ENCODE peak calls at places on chromosomes 7 and 10, in five cellular contexts. N is pancreas, E is AG10803, I is WERI-Rb-1, B is lung. C is an unnamed sample.

GRCh38 chr10:7117806-7118674 is 292.8 kb downstream of the SFMBT2 start:
- DNase-seq in N (no peak), E (no peak), I (no peak), B (no peak), C (no peak)

GRCh38 chr10:29480281-29480954 is 154.4 kb downstream of the SVIL start:
- DNase-seq in N (no peak), E (no peak), I (no peak), B (no peak), C (no peak)

GRCh38 chr7:129517931-129518330 is 15.6 kb downstream of the SMKR1 start:
- DNase-seq in N (no peak), E (no peak), I (no peak), B (no peak), C (peak; percentile 41)

GRCh38 chr7:112288301-112288700 is 81.8 kb downstream of the ZNF277 start:
- DNase-seq in N (no peak), E (no peak), I (no peak), B (no peak), C (no peak)

GRCh38 chr10:57962839-57963238 is 304.9 kb downstream of the IPMK start:
- DNase-seq in N (no peak), E (no peak), I (no peak), B (no peak), C (no peak)

GRCh38 chr7:12889391-12889790 is 202.0 kb downstream of the ARL4A start:
- DNase-seq in N (no peak), E (peak; percentile 26), I (no peak), B (no peak), C (peak; percentile 4)

GRCh38 chr10:78974409-78975317 is 94.1 kb upstream of the ZMIZ1 start:
- DNase-seq in N (peak; percentile 48), E (peak; percentile 90), I (peak; percentile 78), B (peak; percentile 63), C (peak; percentile 94)

GRCh38 chr7:115952832-115953231 is 77.7 kb downstream of the TFEC start:
- DNase-seq in N (peak; percentile 3), E (no peak), I (no peak), B (no peak), C (no peak)

GRCh38 chr10:76191371-76191770 is 759.9 kb downstream of the LRMDA start:
- DNase-seq in N (no peak), E (no peak), I (no peak), B (no peak), C (no peak)

GRCh38 chr10:85995791-85996190 is 370.8 kb downstream of the GRID1 start:
- DNase-seq in N (no peak), E (peak; percentile 3), I (peak; percentile 59), B (peak; percentile 28), C (peak; percentile 12)

GRCh38 chr7:101588131-101588935 is 40.8 kb downstream of the MYL10 start:
- DNase-seq in N (no peak), E (peak; percentile 29), I (no peak), B (no peak), C (no peak)

GRCh38 chr10:104259999-104260774 is 5.5 kb downstream of the GSTO1 start:
- DNase-seq in N (no peak), E (no peak), I (no peak), B (no peak), C (peak; percentile 60)

GRCh38 chr10:129501652-129502436 is 34.8 kb downstream of the MGMT start:
- DNase-seq in N (no peak), E (no peak), I (no peak), B (no peak), C (no peak)

GRCh38 chr7:103101543-103101942 is 26.6 kb downstream of the ARMC10 start:
- DNase-seq in N (no peak), E (no peak), I (no peak), B (no peak), C (no peak)

GRCh38 chr10:5632430-5632829 is 34.0 kb downstream of the ASB13 start:
- DNase-seq in N (peak; percentile 76), E (peak; percentile 47), I (no peak), B (peak; percentile 70), C (peak; percentile 42)

GRCh38 chr7:101066141-101066857 is 19.0 kb upstream of the TRIM56 start:
- DNase-seq in N (no peak), E (no peak), I (peak; percentile 23), B (no peak), C (peak; percentile 11)

GRCh38 chr7:55261386-55261770 is 103.8 kb upstream of the LANCL2 start:
- DNase-seq in N (no peak), E (no peak), I (no peak), B (no peak), C (no peak)

GRCh38 chr10:49600781-49601400 is 9.2 kb upstream of the SLC18A3 start:
- DNase-seq in N (no peak), E (peak; percentile 18), I (no peak), B (no peak), C (no peak)

GRCh38 chr10:88095778-88096452 is 232.5 kb downstream of the PTEN start:
- DNase-seq in N (no peak), E (no peak), I (no peak), B (no peak), C (no peak)

GRCh38 chr7:130322615-130323014 is 22.0 kb upstream of the CPA5 start:
- DNase-seq in N (no peak), E (no peak), I (no peak), B (no peak), C (no peak)

GRCh38 chr10:77424257-77424656 is 213.4 kb downstream of the KCNMA1 start:
- DNase-seq in N (no peak), E (peak; percentile 35), I (no peak), B (no peak), C (no peak)

GRCh38 chr10:62681211-62681940 is 123.1 kb upstream of the ADO start:
- DNase-seq in N (peak; percentile 42), E (no peak), I (no peak), B (no peak), C (peak; percentile 18)

GRCh38 chr7:153087498-153087897 is 327.9 kb downstream of the ACTR3B start:
- DNase-seq in N (no peak), E (no peak), I (no peak), B (no peak), C (peak; percentile 2)

GRCh38 chr10:22900841-22901601 is 26.8 kb upstream of the ARMC3 start:
- DNase-seq in N (no peak), E (no peak), I (no peak), B (no peak), C (peak; percentile 6)

GRCh38 chr7:97269741-97270140 is 152.2 kb downstream of the SDHAF3 start:
- DNase-seq in N (no peak), E (no peak), I (no peak), B (no peak), C (peak; percentile 93)

GRCh38 chr10:105063796-105064195 is 422.7 kb downstream of the SORCS3 start:
- DNase-seq in N (peak; percentile 74), E (peak; percentile 61), I (peak; percentile 81), B (no peak), C (peak; percentile 20)

GRCh38 chr10:1201010-1201807 is 145.0 kb downstream of the WDR37 start:
- DNase-seq in N (no peak), E (no peak), I (no peak), B (no peak), C (no peak)

GRCh38 chr10:51250278-51250914 is 176.1 kb downstream of the PRKG1 start:
- DNase-seq in N (no peak), E (no peak), I (no peak), B (no peak), C (no peak)

GRCh38 chr7:117132385-117133120 is 179.3 kb downstream of the ST7 start:
- DNase-seq in N (no peak), E (peak; percentile 96), I (no peak), B (no peak), C (peak; percentile 93)

GRCh38 chr7:33906697-33907096 is 1.4 kb downstream of the BMPER start:
- DNase-seq in N (no peak), E (no peak), I (no peak), B (no peak), C (no peak)

GRCh38 chr7:33903770-33904679 is 1.3 kb upstream of the BMPER start:
- DNase-seq in N (peak; percentile 57), E (peak; percentile 74), I (peak; percentile 32), B (no peak), C (peak; percentile 75)

GRCh38 chr7:33907625-33908024 is 2.3 kb downstream of the BMPER start:
- DNase-seq in N (no peak), E (no peak), I (no peak), B (no peak), C (no peak)

GRCh38 chr7:33904680-33905388 is 505 bp upstream of the BMPER start:
- DNase-seq in N (peak; percentile 70), E (peak; percentile 72), I (peak; percentile 40), B (no peak), C (peak; percentile 48)

GRCh38 chr7:33905389-33906032 is at the start of gene BMPER:
- DNase-seq in N (peak; percentile 83), E (peak; percentile 54), I (peak; percentile 72), B (no peak), C (peak; percentile 26)
- H3K4me3 ChIP-seq in N (peak within 1 kb of the TSS; percentile 16), E (peak within 1 kb of the TSS; percentile 82), I (peak within 1 kb of the TSS; percentile 82), B (peak within 1 kb of the TSS; percentile 39), C (peak within 1 kb of the TSS; percentile 76)

GRCh38 chr7:47771990-47772360 is 176.3 kb downstream of the PKD1L1 start:
- DNase-seq in N (no peak), E (peak; percentile 61), I (no peak), B (no peak), C (no peak)
- TF ChIP-seq CTCF in N (no peak), E (no peak), I (no peak), B (no peak), C (no peak)

DNA sequence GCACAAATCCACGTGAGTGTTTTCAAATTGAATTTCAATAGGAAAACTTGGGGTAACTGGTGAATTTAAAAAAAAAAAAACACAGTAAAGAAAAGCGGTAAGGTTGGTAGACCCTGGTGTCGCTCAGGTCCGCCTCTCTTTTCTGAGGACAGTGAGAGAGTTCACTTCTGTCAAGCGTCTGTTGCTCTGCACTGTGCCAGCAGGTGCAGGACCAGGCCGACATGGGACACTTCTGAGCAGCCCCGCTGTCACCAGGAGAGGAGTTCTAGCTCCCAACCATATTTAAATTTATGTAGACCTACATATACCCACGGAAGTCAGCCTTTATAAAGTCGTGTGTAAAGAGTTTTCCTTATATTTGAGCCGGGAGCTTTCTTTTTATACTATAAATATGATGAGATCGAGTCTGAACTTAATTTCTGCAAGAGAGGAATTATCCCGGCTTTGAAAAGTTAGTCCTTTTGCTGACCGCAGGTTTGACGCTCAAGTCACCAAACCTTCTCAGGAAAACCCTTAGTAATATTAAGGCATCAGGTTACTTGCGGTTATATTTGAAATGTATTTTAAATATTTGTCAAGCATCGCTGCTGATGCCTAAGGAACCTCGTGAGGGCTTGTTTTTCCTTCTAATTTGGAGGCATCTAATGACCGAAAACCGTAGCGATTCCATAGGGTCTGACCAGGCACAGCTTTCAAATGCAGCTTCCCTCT is 550 bp downstream of the IKZF1 start:
- DNase-seq in N (no peak), E (no peak), I (no peak), B (no peak), C (no peak)
- H3K4me3 ChIP-seq in N (no peak overlapping the region), E (no peak overlapping the region), I (peak overlapping the region; percentile 54), B (peak overlapping the region; percentile 19), C (no peak overlapping the region)

DNA sequence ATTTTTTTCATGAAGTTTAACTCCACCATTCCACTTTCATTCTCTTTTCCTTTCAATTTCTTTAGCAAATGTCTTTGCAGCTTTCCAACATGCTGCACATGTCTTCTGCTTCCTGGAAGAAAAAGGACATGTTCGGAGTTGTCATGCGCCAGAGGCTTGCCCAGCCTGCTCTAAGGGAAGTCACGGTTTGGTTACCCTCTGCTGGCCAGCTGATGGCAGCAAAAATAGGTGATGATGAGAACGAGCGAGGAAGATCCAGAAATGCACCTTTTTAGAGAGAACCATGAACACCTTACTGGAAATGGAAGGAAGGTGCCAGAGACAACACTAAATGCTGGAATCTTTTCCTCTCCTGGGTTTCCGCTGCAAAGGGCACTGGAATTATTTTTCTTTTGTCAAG is 4.9 kb upstream of the ZSCAN21 start:
- DNase-seq in N (no peak), E (no peak), I (no peak), B (no peak), C (no peak)
- TF ChIP-seq CTCF in N (peak; percentile 12), E (no peak), I (peak; percentile 4), B (no peak), C (no peak)

C was measured in fibroblast of mammary gland.